ENCODE peak calls at places on chromosomes 4 and X, in four cellular contexts. R is iPS DF 6.9, X is pancreas, Q is cardiac muscle cell. H is an unnamed sample. For H3K4me1, the result is how much of the 10 kb centered on the place peaks cover.

GRCh38 chrX:17403231-17403691 is 28.3 kb downstream of the NHS start:
- DNase-seq in Q (no peak), X (no peak), R (no peak), H (no peak)

GRCh38 chr4:92303621-92304027 is at the start of gene GRID2:
- DNase-seq in X (peak), R (no peak), Q (peak), H (peak)

GRCh38 chr4:102338405-102338804 is 6.9 kb downstream of the SLC39A8 start:
- DNase-seq in Q (no peak), R (no peak), X (no peak), H (no peak)

GRCh38 chr4:51998837-51999236 is 21.3 kb downstream of the LRRC66 start:
- DNase-seq in Q (no peak), R (no peak), X (no peak), H (no peak)

GRCh38 chrX:118666521-118666920 is 60.9 kb upstream of the IL13RA1 start:
- DNase-seq in Q (no peak), R (no peak), X (no peak), H (no peak)

GRCh38 chr4:57265831-57266582 is 155.8 kb upstream of the IGFBP7 start:
- DNase-seq in R (peak), X (no peak), Q (no peak), H (no peak)

GRCh38 chr4:174318829-174319764 is 35.4 kb downstream of the CEP44 start:
- DNase-seq in X (no peak), R (no peak), Q (peak), H (no peak)

GRCh38 chr4:164307262-164307661 is 446.7 kb upstream of the SMIM31 start:
- DNase-seq in X (no peak), R (no peak), Q (no peak), H (no peak)

GRCh38 chrX:109954955-109955354 is 48.0 kb upstream of the TMEM164 start:
- DNase-seq in R (no peak), Q (no peak), X (no peak), H (no peak)

GRCh38 chr4:40992472-40993298 is 221.7 kb downstream of the APBB2 start:
- DNase-seq in R (no peak), X (no peak), Q (peak), H (no peak)

GRCh38 chr4:99755223-99755944 is 61.2 kb upstream of the DAPP1 start:
- DNase-seq in R (no peak), X (no peak), Q (peak), H (no peak)

GRCh38 chrX:67604979-67605703 is 61.3 kb downstream of the AR start:
- DNase-seq in Q (peak), X (no peak), R (no peak), H (peak)

GRCh38 chrX:70336767-70337166 is 46.9 kb downstream of the KIF4A start:
- DNase-seq in R (no peak), Q (no peak), X (no peak), H (no peak)

GRCh38 chr4:3766207-3766790 is at the start of gene ADRA2C:
- DNase-seq in Q (peak), X (peak), R (no peak), H (no peak)

GRCh38 chrX:109890910-109891502 is 111.9 kb upstream of the TMEM164 start:
- DNase-seq in X (peak), R (peak), Q (peak), H (peak)

GRCh38 chr4:180028682-180029081 is 2214.5 kb upstream of the TENM3 start:
- DNase-seq in X (peak), R (peak), Q (no peak), H (peak)

GRCh38 chr4:181085584-181085983 is 1157.6 kb upstream of the TENM3 start:
- DNase-seq in X (no peak), R (no peak), Q (no peak), H (no peak)

GRCh38 chr4:30924521-30924920 is 204.4 kb downstream of the PCDH7 start:
- DNase-seq in R (no peak), X (no peak), Q (no peak), H (no peak)

GRCh38 chrX:129115104-129115503 is 408.2 kb downstream of the SMARCA1 start:
- DNase-seq in R (peak), Q (peak), X (no peak), H (peak)

GRCh38 chr4:130608121-130608520 is 1512.2 kb downstream of the C4orf33 start:
- DNase-seq in Q (no peak), R (no peak), X (no peak), H (no peak)

GRCh38 chrX:140091276-140091886 is 126.1 kb upstream of the CXorf66 start:
- DNase-seq in R (no peak), Q (peak), X (peak), H (peak)

GRCh38 chr4:3854661-3855060 is 88.5 kb downstream of the ADRA2C start:
- DNase-seq in Q (no peak), X (no peak), R (no peak), H (no peak)

GRCh38 chr4:244471-244870 is 60.8 kb downstream of the ZNF732 start:
- DNase-seq in Q (peak), X (no peak), R (peak), H (peak)

GRCh38 chr4:71333368-71333767 is 5.5 kb upstream of the SLC4A4 start:
- DNase-seq in R (no peak), Q (no peak), X (no peak), H (no peak)

GRCh38 chr4:71344067-71344466 is 5.2 kb downstream of the SLC4A4 start:
- DNase-seq in X (no peak), Q (no peak), R (no peak), H (no peak)

GRCh38 chr4:71333960-71334951 is 4.6 kb upstream of the SLC4A4 start:
- DNase-seq in R (no peak), Q (peak), X (no peak), H (no peak)

DNA sequence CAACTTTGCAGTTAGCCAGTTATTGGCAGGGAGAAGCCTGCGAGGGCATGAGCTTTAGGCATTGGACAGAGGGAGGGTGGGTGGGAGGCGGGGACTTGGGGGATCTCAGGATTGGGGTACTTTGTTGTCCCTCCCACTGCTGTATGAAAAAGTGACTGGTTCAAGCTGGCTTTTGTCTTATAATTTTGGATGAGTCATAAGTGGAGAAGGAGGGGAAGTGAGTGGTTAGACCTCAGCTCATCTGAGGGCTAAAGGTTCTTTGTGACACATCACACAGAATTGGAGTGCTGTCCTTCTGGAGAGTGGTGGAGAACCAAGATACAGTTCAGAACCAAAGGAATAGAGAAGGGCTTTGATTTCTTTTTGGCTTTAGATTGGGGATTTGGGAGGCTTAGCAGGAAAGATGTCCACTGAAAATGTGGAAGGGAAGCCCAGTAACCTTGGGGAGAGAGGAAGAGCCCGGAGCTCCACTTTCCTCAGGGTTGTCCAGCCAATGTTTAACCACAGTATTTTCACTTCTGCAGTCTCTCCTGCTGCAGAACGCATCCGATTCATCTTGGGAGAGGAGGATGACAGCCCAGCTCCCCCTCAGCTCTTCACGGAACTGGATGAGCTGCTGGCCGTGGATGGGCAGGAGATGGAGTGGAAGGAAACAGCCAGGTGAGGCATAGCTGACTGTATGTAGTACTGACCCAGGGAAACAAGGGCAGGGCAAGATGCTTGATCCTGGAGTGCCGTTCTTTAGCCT is at the start of gene SLC4A4:
- DNase-seq in R (no peak), Q (peak), X (no peak), H (no peak)
- H3K4me3 ChIP-seq in R (no peak), Q (no peak), X (no peak), H (no peak)

GRCh38 chr4:140250989-140251552 is 97.1 kb upstream of the MAML3 start:
- DNase-seq in X (no peak), Q (no peak), R (no peak), H (no peak)
- H3K4me1 ChIP-seq in X (under half), Q (under half), R (under half), H (under half)

DNA sequence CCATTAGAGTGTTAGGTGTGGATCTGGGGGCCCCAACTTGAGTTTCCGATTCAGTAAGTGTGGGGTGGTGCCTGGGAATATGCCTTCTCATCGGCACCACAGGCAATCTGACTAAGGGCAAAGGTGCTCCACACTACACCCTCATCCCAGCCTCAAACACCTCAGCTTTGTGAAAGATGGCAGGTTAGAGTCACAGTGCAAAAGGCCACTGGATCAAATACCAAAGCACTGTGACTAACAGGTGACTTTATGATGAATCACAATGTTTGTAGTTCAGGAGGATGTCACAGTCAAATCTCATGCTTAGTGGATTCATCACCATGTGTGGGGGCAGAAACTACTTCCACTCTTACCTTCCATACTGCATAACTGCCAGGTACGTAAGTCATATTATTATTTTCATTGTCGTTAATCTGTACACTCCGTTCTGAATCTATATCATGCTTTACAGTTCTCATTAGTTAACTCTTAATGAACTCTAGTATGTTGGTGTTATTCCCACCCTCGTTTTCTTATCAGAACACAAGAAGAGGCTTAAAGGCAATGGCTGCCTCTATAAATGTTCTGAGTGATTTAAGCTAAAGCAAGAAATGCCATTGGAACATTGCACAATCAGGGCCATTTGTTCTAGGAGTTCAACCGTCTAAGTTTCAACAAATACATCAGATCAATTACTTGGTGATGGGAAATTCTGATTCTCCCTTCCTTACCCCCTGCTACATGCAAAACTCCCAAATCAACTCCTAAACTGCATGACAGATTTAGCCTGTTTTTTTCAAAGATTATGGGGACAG is 50.2 kb downstream of the PRKG2 start:
- DNase-seq in R (no peak), X (no peak), Q (peak), H (no peak)
- H3K4me3 ChIP-seq in R (no peak), X (no peak), Q (no peak), H (no peak)

DNA sequence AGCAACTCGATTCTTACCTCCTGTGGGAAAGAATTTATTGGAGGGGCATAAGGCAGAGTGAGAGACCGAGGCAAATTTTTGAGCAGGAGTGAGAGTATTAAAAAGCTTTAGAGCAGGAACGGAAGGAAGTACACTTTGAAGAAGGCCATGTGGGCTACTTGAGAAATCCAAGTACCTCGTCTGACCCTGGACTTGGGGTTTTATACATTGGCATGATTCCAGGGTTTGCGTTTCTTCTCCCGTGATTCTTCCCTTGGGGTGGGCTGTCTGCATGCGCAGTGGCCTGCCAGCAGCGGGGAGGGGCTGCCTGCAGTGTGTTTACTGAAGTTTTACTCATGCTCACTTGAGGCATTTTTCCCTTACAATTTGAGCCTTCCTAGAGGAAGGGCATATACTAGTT is 3.4 kb downstream of the GALNT7 start:
- DNase-seq in X (no peak), R (no peak), Q (no peak), H (no peak)
- H3K4me1 ChIP-seq in X (under half), R (under half), Q (under half), H (under half)

GRCh38 chrX:135340827-135341226 is 31.5 kb downstream of the ETDC start:
- DNase-seq in Q (no peak), X (no peak), R (no peak), H (no peak)
- H3K4me3 ChIP-seq in Q (no peak), X (peak), R (no peak), H (peak)

DNA sequence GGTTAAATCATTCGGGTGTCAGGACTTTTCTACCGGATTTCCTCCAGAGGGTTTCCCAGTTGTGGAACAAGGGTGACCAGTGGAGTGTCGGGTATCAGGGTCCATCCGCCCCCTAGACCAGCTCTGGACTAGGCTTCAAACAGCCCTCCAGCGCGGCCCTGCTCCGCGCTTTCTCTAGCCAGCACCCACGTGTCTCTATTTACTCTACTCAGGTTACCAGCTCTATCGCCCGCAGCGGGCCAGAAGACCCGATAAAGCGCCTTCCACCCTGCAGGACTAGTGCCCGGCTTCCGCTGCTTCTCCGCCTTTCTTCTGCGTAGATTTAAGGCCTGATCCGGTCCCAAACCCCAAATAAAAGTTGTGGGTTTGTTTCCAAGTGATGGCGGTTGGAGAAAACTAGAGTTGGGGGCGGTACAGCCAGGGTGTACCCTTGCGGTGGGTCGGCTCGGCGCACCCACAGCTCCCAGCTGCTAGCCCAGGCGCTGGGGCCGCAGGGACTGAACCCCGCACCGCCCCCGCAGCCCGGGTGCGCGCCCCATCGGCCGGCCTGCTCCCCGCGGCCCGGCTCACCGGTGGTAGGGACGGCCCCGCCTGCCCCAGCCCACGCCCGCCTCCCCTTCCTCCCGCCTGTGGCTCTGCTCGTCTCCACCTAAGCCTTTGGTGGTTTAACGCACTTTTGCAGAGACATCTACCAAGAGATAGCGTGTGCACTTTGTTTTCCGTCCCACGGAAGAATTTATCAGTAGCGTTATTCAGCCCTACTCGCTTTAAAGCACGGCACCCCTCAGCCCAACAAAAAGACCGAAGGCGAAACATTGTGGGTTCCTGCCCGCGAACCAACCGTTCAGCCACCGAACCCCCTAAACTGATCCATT is 2.1 kb downstream of the LEF1 start:
- DNase-seq in R (no peak), X (peak), Q (no peak), H (peak)
- H3K4me1 ChIP-seq in R (under half), X (under half), Q (under half), H (under half)

GRCh38 chr4:16082038-16082423 is 1.8 kb downstream of the PROM1 start:
- DNase-seq in Q (no peak), X (no peak), R (no peak), H (no peak)
- H3K4me3 ChIP-seq in Q (peak), X (peak), R (peak), H (peak)

GRCh38 chrX:142994988-142995387 is 30.7 kb upstream of the SPANXN4 start:
- DNase-seq in Q (no peak), X (no peak), R (no peak), H (no peak)
- H3K4me1 ChIP-seq in Q (under half), X (under half), R (under half), H (under half)

H was measured in HAP-1.